ENCODE peak calls at places on chromosomes 6 and 20, in nine cellular contexts. C is IMR-90; U is iPS-NIHi11; P is stimulated activated CD8-positive, alpha-beta memory T cell treated with anti-CD3 and anti-CD28 coated beads, Interleukin-15, amount 100 ng/mL, for 48 hours; K is NB4; S is germinal center; X is progenitor cell of endocrine pancreas; H is tibial artery; W is amniotic stem cell. E is an unnamed sample.

GRCh38 chr6:4522453-4522852 is 253.8 kb upstream of the CDYL start:
- DNase-seq in C (no peak), U (no peak), P (no peak), K (peak; percentile 18), S (no peak), X (no peak), H (no peak), W (no peak), E (no peak)

GRCh38 chr20:10954137-10954840 is 280.5 kb upstream of the JAG1 start:
- DNase-seq in C (peak; percentile 22), U (no peak), P (no peak), K (no peak), S (no peak), X (no peak), H (no peak), W (no peak), E (peak; percentile 33)

GRCh38 chr6:155328074-155328538 is 13.8 kb upstream of the TFB1M start:
- DNase-seq in C (no peak), U (no peak), P (no peak), K (no peak), S (no peak), X (no peak), H (no peak), W (no peak), E (no peak)

GRCh38 chr6:16904957-16905356 is 143.7 kb upstream of the ATXN1 start:
- DNase-seq in C (no peak), U (no peak), P (no peak), K (no peak), S (no peak), X (no peak), H (no peak), W (no peak), E (no peak)

GRCh38 chr6:119495230-119495683 is 145.7 kb upstream of the MAN1A1 start:
- DNase-seq in C (no peak), U (no peak), P (no peak), K (no peak), S (no peak), X (no peak), H (no peak), W (no peak), E (no peak)

GRCh38 chr6:106087548-106088325 is 1.6 kb downstream of the PRDM1 start:
- DNase-seq in C (peak; percentile 87), U (no peak), P (no peak), K (no peak), S (no peak), X (no peak), H (no peak), W (no peak), E (peak; percentile 52)

GRCh38 chr6:146028835-146029572 is at the start of gene GRM1:
- DNase-seq in C (no peak), U (no peak), P (no peak), K (no peak), S (no peak), X (no peak), H (no peak), W (no peak), E (no peak)

GRCh38 chr6:11876934-11877433 is 98.4 kb upstream of the ADTRP start:
- DNase-seq in C (no peak), U (no peak), P (no peak), K (no peak), S (peak; percentile 5), X (no peak), H (no peak), W (no peak), E (peak; percentile 51)

GRCh38 chr6:124132256-124132655 is 328.6 kb downstream of the NKAIN2 start:
- DNase-seq in C (no peak), U (no peak), P (no peak), K (no peak), S (no peak), X (no peak), H (no peak), W (no peak), E (no peak)

GRCh38 chr6:155955038-155955437 is 499.4 kb upstream of the NOX3 start:
- DNase-seq in C (no peak), U (peak; percentile 63), P (no peak), K (peak; percentile 8), S (no peak), X (no peak), H (no peak), W (no peak), E (peak; percentile 86)

GRCh38 chr6:53854843-53855567 is 60.2 kb downstream of the LRRC1 start:
- DNase-seq in C (no peak), U (no peak), P (no peak), K (no peak), S (no peak), X (no peak), H (no peak), W (no peak), E (no peak)

GRCh38 chr6:44867561-44868334 is 460.4 kb upstream of the RUNX2 start:
- DNase-seq in C (no peak), U (no peak), P (no peak), K (no peak), S (no peak), X (no peak), H (no peak), W (no peak), E (no peak)

GRCh38 chr6:134784336-134784735 is 165.6 kb downstream of the ALDH8A1 start:
- DNase-seq in C (no peak), U (no peak), P (no peak), K (no peak), S (no peak), X (no peak), H (no peak), W (no peak), E (no peak)

GRCh38 chr20:54092021-54092420 is 21.6 kb upstream of the BCAS1 start:
- DNase-seq in C (no peak), U (no peak), P (no peak), K (no peak), S (no peak), X (no peak), H (no peak), W (no peak), E (no peak)

GRCh38 chr20:4602297-4602631 is 119.4 kb upstream of the PRND start:
- DNase-seq in C (peak; percentile 58), U (no peak), P (no peak), K (no peak), S (no peak), X (no peak), H (no peak), W (no peak), E (no peak)

GRCh38 chr20:40651121-40651520 is 37.9 kb downstream of the MAFB start:
- DNase-seq in C (peak; percentile 8), U (no peak), P (no peak), K (no peak), S (no peak), X (no peak), H (no peak), W (no peak), E (no peak)

GRCh38 chr6:25062070-25062811 is 126.5 kb upstream of the RIPOR2 start:
- DNase-seq in C (no peak), U (no peak), P (no peak), K (no peak), S (no peak), X (no peak), H (no peak), W (no peak), E (peak; percentile 59)